ENCODE peak calls at places on chromosomes 3 and 15, in four cellular contexts. O is HepG2, N is K562, B is GM12878. A is an unnamed sample.

GRCh38 chr15:74337607-74338211 is 29.7 kb downstream of the CYP11A1 start:
- DNase-seq in B (no peak), N (no peak), O (no peak), A (no peak)

GRCh38 chr3:128432898-128433629 is 33.6 kb downstream of the DNAJB8 start:
- DNase-seq in B (no peak), O (no peak), N (peak; percentile 44), A (peak; percentile 68)

GRCh38 chr15:100869151-100869999 is 10.3 kb upstream of the ALDH1A3 start:
- DNase-seq in O (no peak), B (no peak), N (peak; percentile 26), A (peak; percentile 83)

GRCh38 chr3:192915724-192916123 is 1.9 kb downstream of the MB21D2 start:
- DNase-seq in N (no peak), B (no peak), O (no peak), A (no peak)

GRCh38 chr3:99810403-99810802 is 7.3 kb upstream of the CMSS1 start:
- DNase-seq in O (no peak), B (no peak), N (no peak), A (no peak)

GRCh38 chr3:53422954-53423708 is 71.3 kb upstream of the CACNA1D start:
- DNase-seq in N (no peak), B (no peak), O (peak; percentile 9), A (no peak)

GRCh38 chr15:62104846-62105245 is 38.1 kb downstream of the C2CD4A start:
- DNase-seq in N (no peak), O (no peak), B (no peak), A (no peak)

GRCh38 chr15:56917652-56918045 is 795 bp upstream of the TCF12 start:
- DNase-seq in O (no peak), B (no peak), N (no peak), A (no peak)

GRCh38 chr3:123421353-123422174 is 27.3 kb downstream of the ADCY5 start:
- DNase-seq in N (no peak), B (no peak), O (no peak), A (no peak)

DNA sequence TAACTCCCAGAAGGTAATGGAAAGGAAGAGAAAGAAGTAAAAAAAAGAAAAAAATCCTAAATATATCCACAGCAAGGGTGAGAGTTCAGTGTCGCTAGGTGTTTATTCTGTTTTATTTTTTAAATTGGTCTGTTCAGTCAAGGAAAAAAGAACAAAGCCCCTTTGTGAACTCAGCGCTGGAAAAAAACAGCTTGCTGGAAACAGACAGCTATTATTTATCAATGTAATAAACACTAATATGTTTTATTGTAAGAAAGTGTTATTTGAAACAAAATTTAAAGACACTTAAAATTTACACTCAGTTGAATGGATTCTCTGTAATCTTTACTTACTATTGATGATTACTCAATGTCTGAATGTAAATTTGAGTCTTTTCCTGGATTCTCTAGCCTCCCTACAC is 32.3 kb upstream of the LEKR1 start:
- DNase-seq in B (no peak), O (no peak), N (no peak), A (no peak)
- TF ChIP-seq CBFB in B (no peak), O (no peak), N (no peak), A (no peak)

DNA sequence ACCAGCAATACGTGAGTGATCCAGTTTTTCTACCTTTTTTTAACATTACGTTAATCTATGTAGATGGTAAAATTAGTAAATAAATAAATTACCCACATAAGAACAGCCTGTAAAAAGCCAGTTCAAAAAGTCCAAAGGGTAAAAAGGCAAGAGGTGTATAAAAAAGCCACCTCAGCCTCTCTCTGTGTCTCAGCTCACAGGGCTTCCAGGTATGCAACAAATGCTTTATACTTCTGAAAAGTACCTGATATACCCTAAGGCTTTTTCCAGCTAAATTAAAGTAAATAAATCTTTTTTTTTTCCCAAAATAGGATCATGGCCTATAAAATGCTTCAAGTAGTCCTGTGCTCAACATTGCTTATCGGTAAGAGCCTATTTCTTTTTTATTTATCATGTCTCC is at the start of gene C3orf85:
- DNase-seq in O (no peak), N (no peak), B (no peak), A (no peak)
- TF ChIP-seq CBFB in O (no peak), N (no peak), B (no peak), A (no peak)

DNA sequence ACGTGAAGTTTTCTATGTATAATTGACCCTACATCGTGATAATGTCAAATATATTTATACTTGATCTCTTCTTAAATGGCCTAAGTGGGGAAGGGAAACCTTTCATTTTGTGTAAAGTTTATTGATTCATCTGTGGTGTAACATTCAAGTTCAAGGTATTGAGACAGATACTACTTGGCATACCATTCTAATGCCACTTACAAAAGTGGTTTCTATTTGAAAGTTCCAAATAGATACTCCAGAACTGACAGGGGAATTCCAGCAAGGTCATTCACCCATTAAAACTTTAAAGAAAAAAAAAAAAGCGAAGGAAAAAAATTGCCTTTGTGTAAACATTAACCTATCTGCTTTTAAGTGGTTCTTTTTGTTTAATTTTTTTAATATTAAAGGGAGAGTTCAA is 45.3 kb upstream of the MAP3K13 start:
- DNase-seq in B (no peak), O (peak; percentile 66), N (no peak), A (no peak)
- TF ChIP-seq CBFB in B (no peak), O (no peak), N (no peak), A (no peak)

DNA sequence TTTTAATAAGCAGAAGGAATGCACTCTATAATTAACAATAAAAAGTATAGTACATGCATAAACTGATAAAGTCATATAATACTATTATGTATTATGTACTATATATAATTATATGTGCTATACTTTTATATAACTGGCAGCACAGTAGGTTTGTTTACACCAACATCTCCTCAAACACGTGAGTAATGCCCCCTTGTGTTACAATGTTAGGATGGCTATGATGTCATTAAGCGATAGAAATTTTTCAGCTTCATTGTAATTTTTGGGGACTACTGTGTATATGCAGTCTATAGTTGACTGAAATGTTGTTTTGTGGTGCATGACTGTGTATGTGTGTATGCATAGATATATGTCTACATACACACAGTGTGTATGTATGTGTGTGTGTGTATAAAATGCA is 100.6 kb downstream of the SLMAP start:
- DNase-seq in B (no peak), N (peak; percentile 4), O (no peak), A (no peak)
- TF ChIP-seq CBFB in B (no peak), N (no peak), O (no peak), A (no peak)

GRCh38 chr3:64445318-64446300 is 220.3 kb upstream of the PRICKLE2 start:
- DNase-seq in B (no peak), N (no peak), O (no peak), A (peak; percentile 83)
- TF ChIP-seq CBFB in B (no peak), N (no peak), O (no peak), A (no peak)

GRCh38 chr3:179027326-179027900 is 44.2 kb downstream of the ZMAT3 start:
- DNase-seq in O (no peak), B (no peak), N (peak; percentile 24), A (no peak)
- TF ChIP-seq CBFB in O (no peak), B (no peak), N (no peak), A (no peak)

GRCh38 chr3:95607926-95608325 is 1206.5 kb upstream of the EPHA6 start:
- DNase-seq in B (no peak), N (no peak), O (no peak), A (no peak)
- TF ChIP-seq CBFB in B (no peak), N (no peak), O (no peak), A (no peak)

A was measured in WTC11.